ENCODE peak calls at places on chromosome 14, in ten cellular contexts. F is CD4-positive, CD25-positive, alpha-beta regulatory T cell; T is cardiac fibroblast; Q is stimulated activated CD4-positive, alpha-beta T cell treated with anti-CD3 and anti-CD28 coated beads, Interleukin-4, amount 100 ng/mL, for 4 hours; P is pons; D is Calu3; V is COR-L47; N is H7; A is A549; Z is RWPE1. E is an unnamed sample.

GRCh38 chr14:101508196-101508947 is 52.9 kb upstream of the DIO3 start:
- DNase-seq in Z (no peak), T (no peak), V (no peak), N (peak; percentile 35), A (no peak), Q (no peak), D (no peak), P (no peak), F (no peak), E (peak; percentile 62)

GRCh38 chr14:63656194-63656593 is 14.5 kb upstream of the WDR89 start:
- DNase-seq in F (no peak), Q (no peak), A (no peak), P (no peak), T (no peak), D (no peak), N (no peak), V (no peak), Z (no peak), E (no peak)

GRCh38 chr14:104977681-104978647 is at the start of gene AHNAK2:
- DNase-seq in Z (peak; percentile 73), T (peak; percentile 80), F (peak; percentile 38), V (peak; percentile 80), D (peak; percentile 89), P (no peak), A (peak; percentile 82), Q (peak; percentile 61), N (peak; percentile 98), E (peak; percentile 55)

GRCh38 chr14:39229222-39229543 is 4.5 kb upstream of the MIA2 start:
- DNase-seq in Q (peak; percentile 25), N (no peak), D (no peak), A (no peak), V (no peak), Z (no peak), P (no peak), T (no peak), F (peak; percentile 87), E (no peak)

GRCh38 chr14:55071870-55072640 is 20.6 kb downstream of the MAPK1IP1L start:
- DNase-seq in F (peak; percentile 53), Q (no peak), Z (peak; percentile 84), T (peak; percentile 79), N (no peak), D (no peak), V (no peak), A (peak; percentile 32), P (peak; percentile 90), E (no peak)

GRCh38 chr14:80787876-80788275 is 153.7 kb downstream of the CEP128 start:
- DNase-seq in Z (no peak), Q (no peak), A (no peak), N (no peak), T (no peak), V (no peak), P (no peak), D (no peak), F (no peak), E (no peak)

GRCh38 chr14:99562848-99563748 is 40.9 kb downstream of the CCDC85C start:
- DNase-seq in Q (no peak), F (no peak), T (peak; percentile 83), N (peak; percentile 94), Z (peak; percentile 33), V (peak; percentile 93), D (peak; percentile 93), P (peak; percentile 91), A (peak; percentile 86), E (no peak)

GRCh38 chr14:99726538-99727095 is 42.5 kb downstream of the CYP46A1 start:
- DNase-seq in V (no peak), Q (no peak), F (no peak), A (no peak), D (no peak), P (no peak), Z (no peak), T (no peak), N (peak; percentile 61), E (no peak)

GRCh38 chr14:68884031-68885030 is 91.5 kb upstream of the ZFP36L1 start:
- DNase-seq in D (no peak), Z (peak; percentile 62), V (peak; percentile 53), A (peak; percentile 87), P (peak; percentile 20), F (no peak), T (peak; percentile 89), Q (no peak), N (no peak), E (peak; percentile 73)

GRCh38 chr14:68897559-68898160 is 81.4 kb downstream of the ACTN1 start:
- DNase-seq in P (no peak), F (no peak), Q (no peak), N (no peak), T (no peak), V (no peak), D (no peak), Z (no peak), A (no peak), E (no peak)

GRCh38 chr14:50088731-50089130 is 27.6 kb downstream of the VCPKMT start:
- DNase-seq in V (no peak), F (no peak), Z (no peak), T (no peak), D (no peak), A (no peak), P (no peak), Q (no peak), N (no peak), E (no peak)

GRCh38 chr14:99035268-99035667 is 236.7 kb downstream of the BCL11B start:
- DNase-seq in Q (no peak), Z (peak; percentile 30), A (no peak), P (peak; percentile 73), F (no peak), D (peak; percentile 16), V (no peak), N (peak; percentile 33), T (peak; percentile 48), E (peak; percentile 72)

GRCh38 chr14:89186850-89187376 is 230.1 kb downstream of the FOXN3 start:
- DNase-seq in P (no peak), Q (no peak), F (no peak), T (no peak), V (no peak), Z (no peak), N (no peak), A (no peak), D (no peak), E (no peak)

GRCh38 chr14:85471156-85471555 is 58.8 kb upstream of the FLRT2 start:
- DNase-seq in V (no peak), T (peak; percentile 72), D (no peak), F (no peak), A (no peak), Q (no peak), P (no peak), Z (no peak), N (no peak), E (no peak)

GRCh38 chr14:50312734-50313054 is 570 bp downstream of the DMAC2L start:
- DNase-seq in P (no peak), V (peak; percentile 53), T (no peak), F (peak; percentile 78), A (no peak), Q (no peak), Z (no peak), D (no peak), N (no peak), E (no peak)

GRCh38 chr14:24260780-24261157 is 2.2 kb downstream of the TGM1 start:
- DNase-seq in D (no peak), F (no peak), P (no peak), A (no peak), Z (no peak), V (no peak), T (no peak), N (no peak), Q (no peak), E (no peak)

GRCh38 chr14:73755434-73756014 is 41.3 kb upstream of the PNMA1 start:
- DNase-seq in F (no peak), Q (no peak), A (no peak), V (no peak), Z (no peak), T (no peak), P (peak; percentile 88), N (peak; percentile 68), D (peak; percentile 37), E (no peak)

GRCh38 chr14:71236430-71236829 is 329.2 kb downstream of the PCNX1 start:
- DNase-seq in N (no peak), A (no peak), Q (no peak), F (no peak), T (no peak), Z (no peak), P (peak; percentile 12), V (no peak), D (no peak), E (no peak)

GRCh38 chr14:54593860-54594259 is 26.9 kb downstream of the SAMD4A start:
- DNase-seq in V (no peak), Q (no peak), D (no peak), F (peak; percentile 11), A (no peak), T (no peak), Z (peak; percentile 36), P (no peak), N (no peak), E (no peak)

GRCh38 chr14:22476005-22476751 is 112.8 kb downstream of the DAD1 start:
- DNase-seq in A (no peak), F (no peak), D (no peak), Z (no peak), T (no peak), Q (no peak), V (no peak), P (no peak), N (no peak), E (no peak)

GRCh38 chr14:73153272-73153671 is 17.0 kb downstream of the PSEN1 start:
- DNase-seq in Z (no peak), A (no peak), D (no peak), Q (no peak), N (no peak), F (no peak), V (no peak), P (no peak), T (peak; percentile 58), E (no peak)

GRCh38 chr14:24296341-24297157 is 3.0 kb downstream of the DHRS1 start:
- DNase-seq in D (peak; percentile 70), Z (peak; percentile 77), Q (peak; percentile 62), F (peak; percentile 84), N (peak; percentile 85), A (peak; percentile 77), T (peak; percentile 92), V (peak; percentile 51), P (peak; percentile 77), E (peak; percentile 52)

GRCh38 chr14:84519836-84520235 is 1010.1 kb upstream of the FLRT2 start:
- DNase-seq in V (no peak), F (no peak), A (no peak), T (no peak), N (no peak), Q (no peak), Z (no peak), P (no peak), D (no peak), E (no peak)

E was measured in tibial artery.